ENCODE peak calls at places on chromosomes 11 and 22, in six cellular contexts. F is HepG2; J is iPS-NIHi11; A is NCI-H1694; L is activated CD4-positive, CD25-positive, alpha-beta regulatory T cell treated with anti-CD3 and anti-CD28 coated beads, Interleukin-2, amount 50 U/mL, for 72 hours; M is foreskin fibroblast. Y is an unnamed sample.

GRCh38 chr11:45146072-45147016 is at the start of gene PRDM11:
- DNase-seq in J (peak), M (peak), F (no peak), L (peak), A (no peak), Y (peak)

GRCh38 chr22:44328762-44329161 is 16.0 kb upstream of the SHISAL1 start:
- DNase-seq in M (no peak), A (no peak), J (no peak), F (no peak), L (no peak), Y (no peak)

GRCh38 chr22:35209203-35209602 is 48.1 kb upstream of the HMGXB4 start:
- DNase-seq in F (no peak), J (no peak), M (no peak), A (no peak), L (no peak), Y (no peak)

GRCh38 chr11:65357856-65358356 is 3.4 kb downstream of the TIGD3 start:
- DNase-seq in F (peak), A (no peak), M (no peak), J (no peak), L (no peak), Y (no peak)

GRCh38 chr11:109733245-109733644 is 311.3 kb downstream of the C11orf87 start:
- DNase-seq in A (no peak), L (no peak), F (no peak), J (no peak), M (no peak), Y (no peak)

GRCh38 chr11:58787903-58788302 is 56.2 kb upstream of the GLYAT start:
- DNase-seq in A (no peak), L (no peak), M (peak), F (no peak), J (no peak), Y (no peak)

GRCh38 chr11:102590646-102591045 is 34.5 kb downstream of the MMP20 start:
- DNase-seq in J (no peak), F (no peak), A (no peak), M (no peak), L (no peak), Y (no peak)

GRCh38 chr11:35029979-35030378 is 109.0 kb upstream of the CD44 start:
- DNase-seq in L (no peak), F (no peak), A (no peak), M (peak), J (no peak), Y (no peak)

GRCh38 chr11:45285931-45286632 is at the start of gene SYT13:
- DNase-seq in M (no peak), F (no peak), J (peak), A (no peak), L (no peak), Y (no peak)

GRCh38 chr11:19739872-19740271 is 27.2 kb downstream of the NAV2 start:
- DNase-seq in A (no peak), L (no peak), M (no peak), J (peak), F (peak), Y (no peak)

GRCh38 chr22:36286096-36286957 is 33.4 kb downstream of the APOL1 start:
- DNase-seq in F (peak), M (peak), L (peak), A (peak), J (peak), Y (no peak)

GRCh38 chr22:24878969-24879368 is 67.5 kb downstream of the LHFPL7 start:
- DNase-seq in M (no peak), L (no peak), F (no peak), J (no peak), A (no peak), Y (no peak)

GRCh38 chr11:41622707-41623359 is 163.4 kb upstream of the LRRC4C start:
- DNase-seq in J (no peak), L (no peak), M (no peak), F (no peak), A (no peak), Y (no peak)